ENCODE peak calls at places on chromosomes 4 and X, in five cellular contexts. One of them, this sample, is unnamed.

GRCh38 chr4:8665406-8666360 is 73.1 kb downstream of the CPZ start:
- DNase-seq in hepatocyte: no peak
- DNase-seq in endothelial cell: no peak
- DNase-seq in heart right ventricle: no peak
- DNase-seq in ovary: no peak
- DNase-seq in this sample: no peak

GRCh38 chrX:80486299-80486698 is 66.1 kb downstream of the TENT5D start:
- DNase-seq in ovary: no peak
- DNase-seq in heart right ventricle: no peak
- DNase-seq in endothelial cell: no peak
- DNase-seq in hepatocyte: no peak
- DNase-seq in this sample: no peak

GRCh38 chr4:157221895-157222763 is 1.6 kb downstream of the GRIA2 start:
- DNase-seq in hepatocyte: peak; percentile 69
- DNase-seq in heart right ventricle: no peak
- DNase-seq in endothelial cell: peak; percentile 61
- DNase-seq in ovary: no peak
- DNase-seq in this sample: peak; percentile 51

GRCh38 chrX:78182881-78183280 is 43.4 kb upstream of the TAF9B start:
- DNase-seq in heart right ventricle: no peak
- DNase-seq in endothelial cell: no peak
- DNase-seq in ovary: no peak
- DNase-seq in hepatocyte: no peak
- DNase-seq in this sample: no peak

GRCh38 chrX:9597361-9598035 is 132.6 kb downstream of the TBL1X start:
- DNase-seq in hepatocyte: no peak
- DNase-seq in heart right ventricle: no peak
- DNase-seq in ovary: no peak
- DNase-seq in endothelial cell: no peak
- DNase-seq in this sample: no peak

GRCh38 chrX:153469811-153470410 is 465 bp downstream of the HAUS7 start:
- DNase-seq in ovary: no peak
- DNase-seq in endothelial cell: peak; percentile 40
- DNase-seq in hepatocyte: peak; percentile 38
- DNase-seq in heart right ventricle: peak; percentile 14
- DNase-seq in this sample: no peak

GRCh38 chr4:56906534-56906933 is 1.2 kb upstream of the REST start:
- DNase-seq in endothelial cell: no peak
- DNase-seq in hepatocyte: no peak
- DNase-seq in ovary: no peak
- DNase-seq in heart right ventricle: no peak
- DNase-seq in this sample: no peak

GRCh38 chr4:79078339-79078738 is 139.1 kb upstream of the PAQR3 start:
- DNase-seq in heart right ventricle: peak; percentile 3
- DNase-seq in ovary: peak; percentile 62
- DNase-seq in endothelial cell: no peak
- DNase-seq in hepatocyte: no peak
- DNase-seq in this sample: no peak

GRCh38 chrX:24266996-24267395 is 46.9 kb downstream of the SUPT20HL2 start:
- DNase-seq in endothelial cell: no peak
- DNase-seq in heart right ventricle: no peak
- DNase-seq in hepatocyte: no peak
- DNase-seq in ovary: no peak
- DNase-seq in this sample: no peak

GRCh38 chrX:101759000-101759399 is 99.3 kb upstream of the ARMCX2 start:
- DNase-seq in ovary: no peak
- DNase-seq in endothelial cell: peak; percentile 45
- DNase-seq in hepatocyte: peak; percentile 49
- DNase-seq in heart right ventricle: peak; percentile 23
- DNase-seq in this sample: no peak

GRCh38 chr4:26197018-26197779 is 123.6 kb upstream of the RBPJ start:
- DNase-seq in ovary: no peak
- DNase-seq in hepatocyte: no peak
- DNase-seq in heart right ventricle: no peak
- DNase-seq in endothelial cell: no peak
- DNase-seq in this sample: no peak

GRCh38 chr4:140427919-140428471 is 547 bp upstream of the CLGN start:
- DNase-seq in ovary: no peak
- DNase-seq in endothelial cell: no peak
- DNase-seq in hepatocyte: peak; percentile 14
- DNase-seq in heart right ventricle: no peak
- DNase-seq in this sample: no peak

GRCh38 chr4:140426610-140427103 is 791 bp downstream of the CLGN start:
- DNase-seq in heart right ventricle: peak; percentile 48
- DNase-seq in endothelial cell: peak; percentile 40
- DNase-seq in ovary: no peak
- DNase-seq in hepatocyte: peak; percentile 19
- DNase-seq in this sample: peak; percentile 21

GRCh38 chr4:140427104-140427918 is at the start of gene CLGN:
- DNase-seq in heart right ventricle: peak; percentile 71
- DNase-seq in hepatocyte: peak; percentile 87
- DNase-seq in endothelial cell: peak; percentile 95
- DNase-seq in ovary: peak; percentile 69
- DNase-seq in this sample: peak; percentile 88

DNA sequence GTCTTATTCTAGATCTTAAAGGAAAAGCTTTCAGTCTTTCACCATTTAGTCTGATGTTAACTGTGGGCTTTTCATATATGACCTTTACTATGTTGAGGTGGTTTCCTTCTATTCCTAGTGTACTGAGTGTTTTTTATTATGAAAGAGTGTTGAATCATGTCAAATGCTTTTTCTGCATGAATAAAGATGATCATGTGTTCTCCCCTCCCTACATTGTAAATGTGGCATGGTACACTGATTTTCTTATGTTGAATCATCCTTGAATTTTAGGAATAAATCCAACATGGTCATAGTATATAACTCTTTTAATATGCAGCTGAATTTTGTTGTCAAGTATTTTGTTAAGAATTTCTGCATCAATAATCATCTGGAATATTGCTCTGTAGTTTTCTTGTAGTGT is 4.3 kb downstream of the CLGN start:
- DNase-seq in heart right ventricle: no peak
- DNase-seq in hepatocyte: no peak
- DNase-seq in ovary: no peak
- DNase-seq in endothelial cell: no peak
- DNase-seq in this sample: no peak
- TF ChIP-seq CTCF in heart right ventricle: no peak
- TF ChIP-seq CTCF in hepatocyte: no peak
- TF ChIP-seq CTCF in ovary: no peak
- TF ChIP-seq CTCF in endothelial cell: no peak
- TF ChIP-seq CTCF in this sample: no peak

GRCh38 chr4:52372747-52373146 is 286.4 kb downstream of the USP46 start:
- DNase-seq in ovary: no peak
- DNase-seq in heart right ventricle: no peak
- DNase-seq in hepatocyte: no peak
- DNase-seq in endothelial cell: no peak
- DNase-seq in this sample: no peak

GRCh38 chr4:52377563-52377962 is 281.5 kb downstream of the USP46 start:
- DNase-seq in endothelial cell: no peak
- DNase-seq in hepatocyte: no peak
- DNase-seq in heart right ventricle: no peak
- DNase-seq in ovary: no peak
- DNase-seq in this sample: no peak

GRCh38 chr4:52374847-52375246 is 284.3 kb downstream of the USP46 start:
- DNase-seq in hepatocyte: no peak
- DNase-seq in heart right ventricle: no peak
- DNase-seq in ovary: no peak
- DNase-seq in endothelial cell: no peak
- DNase-seq in this sample: no peak

GRCh38 chr4:52373650-52374049 is 285.5 kb downstream of the USP46 start:
- DNase-seq in hepatocyte: no peak
- DNase-seq in heart right ventricle: no peak
- DNase-seq in endothelial cell: no peak
- DNase-seq in ovary: no peak
- DNase-seq in this sample: no peak

DNA sequence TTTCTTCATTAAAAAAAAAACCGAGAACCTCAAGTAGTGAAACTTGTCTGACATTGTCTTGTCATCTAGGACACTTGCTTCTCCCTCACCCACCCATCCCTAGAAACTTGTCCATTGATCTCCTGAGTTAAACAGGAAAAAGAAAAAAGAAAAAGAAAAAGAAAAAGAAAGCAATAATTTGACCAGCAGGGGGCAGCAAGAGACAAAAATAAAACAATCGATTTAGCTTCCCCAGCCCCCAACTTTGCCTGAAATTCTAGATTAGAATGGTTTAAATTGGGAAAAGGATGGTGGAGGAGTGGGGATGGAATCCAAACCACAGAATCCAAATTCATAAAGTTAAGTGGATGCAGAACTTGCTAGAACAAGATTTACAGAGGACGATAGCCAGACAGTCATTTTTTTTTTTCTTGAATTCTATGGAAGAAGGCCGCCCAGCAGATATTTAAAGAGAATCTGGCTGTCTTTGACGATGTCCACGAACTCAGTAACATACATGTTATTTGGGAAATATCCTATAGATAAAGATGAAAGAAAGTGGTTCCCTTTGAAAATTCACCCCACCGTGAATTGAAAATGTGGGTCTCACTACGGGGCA is 282.9 kb downstream of the USP46 start:
- DNase-seq in endothelial cell: peak; percentile 42
- DNase-seq in heart right ventricle: peak; percentile 38
- DNase-seq in ovary: no peak
- DNase-seq in hepatocyte: peak; percentile 76
- DNase-seq in this sample: no peak
- TF ChIP-seq CTCF in endothelial cell: peak; percentile 95
- TF ChIP-seq CTCF in heart right ventricle: peak; percentile 62
- TF ChIP-seq CTCF in ovary: peak; percentile 32
- TF ChIP-seq CTCF in hepatocyte: peak; percentile 85
- TF ChIP-seq CTCF in this sample: peak; percentile 78

DNA sequence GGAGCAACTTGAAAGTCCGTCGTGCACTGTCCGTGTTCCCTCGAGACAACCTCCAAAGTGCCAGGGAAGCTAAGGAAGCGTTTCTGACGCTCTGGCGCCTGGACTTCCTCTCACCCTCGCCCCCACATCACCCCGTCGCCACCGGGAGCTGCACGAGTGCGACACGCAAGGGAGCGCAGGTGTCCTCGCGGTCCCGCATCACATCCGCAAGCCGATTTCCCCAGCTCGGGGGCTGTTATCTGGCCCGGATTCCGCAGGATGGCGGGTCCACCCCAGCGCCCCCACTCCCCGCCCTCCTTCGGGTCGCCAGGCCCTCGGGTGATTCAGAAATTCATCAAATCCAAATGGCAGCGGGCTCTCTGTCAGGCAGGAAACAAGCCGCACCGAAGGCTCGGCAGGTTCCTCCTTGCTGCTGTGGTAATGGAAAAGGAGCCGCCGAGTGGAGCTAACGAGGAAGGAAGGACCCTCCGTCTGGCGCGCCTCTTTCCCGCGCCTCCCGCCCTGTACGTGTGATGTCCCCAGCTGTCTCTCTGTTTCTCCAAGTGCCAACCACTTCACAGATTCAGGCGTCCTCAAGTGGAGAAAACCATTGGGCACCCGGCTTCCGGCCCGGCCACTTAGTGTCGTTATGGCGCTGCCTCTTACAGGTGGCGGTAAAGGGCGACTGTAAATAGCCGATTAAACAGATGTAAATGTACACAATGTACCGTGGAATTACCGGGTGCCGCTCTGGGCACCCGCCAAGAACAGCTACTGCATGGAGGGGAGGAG is 901 bp upstream of the SETD7 start:
- DNase-seq in heart right ventricle: peak; percentile 59
- DNase-seq in endothelial cell: peak; percentile 50
- DNase-seq in ovary: no peak
- DNase-seq in hepatocyte: peak; percentile 67
- DNase-seq in this sample: peak; percentile 23
- TF ChIP-seq CTCF in heart right ventricle: no peak
- TF ChIP-seq CTCF in endothelial cell: no peak
- TF ChIP-seq CTCF in ovary: no peak
- TF ChIP-seq CTCF in hepatocyte: peak; percentile 7
- TF ChIP-seq CTCF in this sample: no peak

DNA sequence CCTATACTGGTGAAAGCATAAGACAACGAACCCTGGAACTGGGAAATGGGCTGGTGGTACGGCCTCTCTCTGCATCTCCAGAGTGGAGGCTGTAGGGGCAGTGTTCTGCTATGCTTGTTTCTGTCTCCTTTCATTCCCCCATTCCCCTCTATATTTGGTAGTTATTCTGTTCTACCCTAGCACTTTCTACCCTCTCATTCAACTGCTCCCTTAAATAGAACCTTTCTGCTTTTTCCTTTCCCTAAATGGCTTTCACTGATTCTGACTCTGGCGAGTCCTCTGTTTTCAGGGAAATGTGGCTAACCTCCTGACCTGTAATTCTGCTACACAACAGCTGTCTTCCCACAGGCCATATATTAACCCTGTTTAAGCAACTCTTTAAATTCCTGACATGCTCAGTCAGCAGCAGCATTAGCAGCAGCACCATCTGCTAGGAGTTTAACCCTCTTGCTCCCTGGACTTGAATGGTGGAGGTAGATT is 94.2 kb downstream of the CXCL13 start:
- DNase-seq in heart right ventricle: no peak
- DNase-seq in ovary: no peak
- DNase-seq in hepatocyte: peak; percentile 67
- DNase-seq in endothelial cell: no peak
- DNase-seq in this sample: no peak
- TF ChIP-seq CTCF in heart right ventricle: no peak
- TF ChIP-seq CTCF in ovary: no peak
- TF ChIP-seq CTCF in hepatocyte: peak; percentile 24
- TF ChIP-seq CTCF in endothelial cell: no peak
- TF ChIP-seq CTCF in this sample: peak; percentile 38

GRCh38 chr4:3085948-3086670 is 11.6 kb downstream of the HTT start:
- DNase-seq in endothelial cell: no peak
- DNase-seq in heart right ventricle: no peak
- DNase-seq in ovary: no peak
- DNase-seq in hepatocyte: no peak
- DNase-seq in this sample: no peak
- TF ChIP-seq CTCF in endothelial cell: no peak
- TF ChIP-seq CTCF in heart right ventricle: no peak
- TF ChIP-seq CTCF in ovary: no peak
- TF ChIP-seq CTCF in hepatocyte: no peak
- TF ChIP-seq CTCF in this sample: no peak

This sample was measured in progenitor cell of endocrine pancreas.